ENCODE peak calls at places on chromosomes 6 and 20, in nine cellular contexts. One of them, this sample, is unnamed.

GRCh38 chr6:125957845-125958244 is 1.3 kb downstream of the HINT3 start:
- DNase-seq in psoas muscle: no peak
- DNase-seq in cardiac muscle cell: no peak
- DNase-seq in GM06990: no peak
- DNase-seq in MM.1S: no peak
- DNase-seq in mammary epithelial cell: peak; percentile 76
- DNase-seq in cardiac fibroblast: peak; percentile 78
- DNase-seq in right atrium auricular region: no peak
- DNase-seq in AG10803: peak; percentile 58
- DNase-seq in this sample: no peak

GRCh38 chr20:2093200-2093781 is 8.3 kb upstream of the STK35 start:
- DNase-seq in psoas muscle: no peak
- DNase-seq in cardiac muscle cell: peak; percentile 53
- DNase-seq in GM06990: no peak
- DNase-seq in MM.1S: peak; percentile 59
- DNase-seq in mammary epithelial cell: peak; percentile 9
- DNase-seq in cardiac fibroblast: peak; percentile 11
- DNase-seq in right atrium auricular region: no peak
- DNase-seq in AG10803: no peak
- DNase-seq in this sample: peak; percentile 42

GRCh38 chr6:113858067-113858604 is 991 bp downstream of the MARCKS start:
- DNase-seq in psoas muscle: peak; percentile 38
- DNase-seq in cardiac muscle cell: peak; percentile 42
- DNase-seq in GM06990: peak; percentile 55
- DNase-seq in MM.1S: peak; percentile 46
- DNase-seq in mammary epithelial cell: peak; percentile 58
- DNase-seq in cardiac fibroblast: peak; percentile 52
- DNase-seq in right atrium auricular region: peak; percentile 60
- DNase-seq in AG10803: peak; percentile 68
- DNase-seq in this sample: peak; percentile 76

GRCh38 chr20:50504231-50504823 is 5.9 kb upstream of the PTPN1 start:
- DNase-seq in psoas muscle: no peak
- DNase-seq in cardiac muscle cell: no peak
- DNase-seq in GM06990: no peak
- DNase-seq in MM.1S: no peak
- DNase-seq in mammary epithelial cell: no peak
- DNase-seq in cardiac fibroblast: peak; percentile 62
- DNase-seq in right atrium auricular region: no peak
- DNase-seq in AG10803: no peak
- DNase-seq in this sample: no peak

GRCh38 chr20:51972031-51972430 is 169.7 kb upstream of the SALL4 start:
- DNase-seq in psoas muscle: no peak
- DNase-seq in cardiac muscle cell: no peak
- DNase-seq in GM06990: no peak
- DNase-seq in MM.1S: no peak
- DNase-seq in mammary epithelial cell: no peak
- DNase-seq in cardiac fibroblast: no peak
- DNase-seq in right atrium auricular region: no peak
- DNase-seq in AG10803: no peak
- DNase-seq in this sample: no peak

GRCh38 chr6:98516869-98517268 is 317.5 kb upstream of the POU3F2 start:
- DNase-seq in psoas muscle: no peak
- DNase-seq in cardiac muscle cell: no peak
- DNase-seq in GM06990: no peak
- DNase-seq in MM.1S: no peak
- DNase-seq in mammary epithelial cell: no peak
- DNase-seq in cardiac fibroblast: no peak
- DNase-seq in right atrium auricular region: no peak
- DNase-seq in AG10803: no peak
- DNase-seq in this sample: no peak

GRCh38 chr6:16090920-16091319 is 38.0 kb upstream of the MYLIP start:
- DNase-seq in psoas muscle: no peak
- DNase-seq in cardiac muscle cell: no peak
- DNase-seq in GM06990: no peak
- DNase-seq in MM.1S: no peak
- DNase-seq in mammary epithelial cell: no peak
- DNase-seq in cardiac fibroblast: no peak
- DNase-seq in right atrium auricular region: no peak
- DNase-seq in AG10803: no peak
- DNase-seq in this sample: no peak

GRCh38 chr6:125183391-125183790 is 29.8 kb downstream of the TPD52L1 start:
- DNase-seq in psoas muscle: no peak
- DNase-seq in cardiac muscle cell: no peak
- DNase-seq in GM06990: no peak
- DNase-seq in MM.1S: no peak
- DNase-seq in mammary epithelial cell: no peak
- DNase-seq in cardiac fibroblast: peak; percentile 29
- DNase-seq in right atrium auricular region: no peak
- DNase-seq in AG10803: no peak
- DNase-seq in this sample: no peak

GRCh38 chr6:71489736-71490135 is 201.1 kb downstream of the OGFRL1 start:
- DNase-seq in psoas muscle: no peak
- DNase-seq in cardiac muscle cell: no peak
- DNase-seq in GM06990: no peak
- DNase-seq in MM.1S: no peak
- DNase-seq in mammary epithelial cell: peak; percentile 67
- DNase-seq in cardiac fibroblast: peak; percentile 93
- DNase-seq in right atrium auricular region: no peak
- DNase-seq in AG10803: peak; percentile 94
- DNase-seq in this sample: no peak

GRCh38 chr6:102701019-102701418 is 1307.5 kb downstream of the GRIK2 start:
- DNase-seq in psoas muscle: no peak
- DNase-seq in cardiac muscle cell: no peak
- DNase-seq in GM06990: no peak
- DNase-seq in MM.1S: no peak
- DNase-seq in mammary epithelial cell: no peak
- DNase-seq in cardiac fibroblast: no peak
- DNase-seq in right atrium auricular region: no peak
- DNase-seq in AG10803: no peak
- DNase-seq in this sample: no peak
- TF ChIP-seq CTCF in psoas muscle: no peak
- TF ChIP-seq CTCF in cardiac muscle cell: no peak
- TF ChIP-seq CTCF in GM06990: no peak
- TF ChIP-seq CTCF in MM.1S: no peak
- TF ChIP-seq CTCF in mammary epithelial cell: no peak
- TF ChIP-seq CTCF in cardiac fibroblast: no peak
- TF ChIP-seq CTCF in right atrium auricular region: no peak
- TF ChIP-seq CTCF in AG10803: no peak
- TF ChIP-seq CTCF in this sample: no peak

DNA sequence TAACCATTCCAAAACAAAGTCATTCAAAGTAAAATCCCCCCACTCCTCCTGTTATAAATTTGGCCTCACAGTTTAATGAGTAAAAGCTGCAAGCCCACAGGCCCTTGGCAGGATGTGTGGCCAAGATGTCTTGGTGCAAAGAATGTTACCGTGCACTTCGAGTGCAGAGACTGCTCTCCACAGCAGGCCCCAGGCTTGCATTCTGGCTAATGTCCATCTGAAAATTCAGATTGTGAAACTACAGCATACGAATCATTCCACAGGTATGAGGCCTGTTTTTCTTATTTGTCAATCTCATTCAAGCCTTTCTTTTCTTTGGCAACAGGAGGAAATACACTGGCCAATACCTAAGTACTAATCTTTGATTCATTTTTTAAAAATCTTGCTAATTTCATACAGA is 7.1 kb downstream of the RPS6KA2 start:
- DNase-seq in psoas muscle: peak; percentile 52
- DNase-seq in cardiac muscle cell: no peak
- DNase-seq in GM06990: no peak
- DNase-seq in MM.1S: no peak
- DNase-seq in mammary epithelial cell: peak; percentile 87
- DNase-seq in cardiac fibroblast: peak; percentile 98
- DNase-seq in right atrium auricular region: peak; percentile 71
- DNase-seq in AG10803: peak; percentile 99
- DNase-seq in this sample: no peak
- H3K4me3 ChIP-seq in psoas muscle: no peak overlapping the region
- H3K4me3 ChIP-seq in cardiac muscle cell: no peak overlapping the region
- H3K4me3 ChIP-seq in GM06990: no peak overlapping the region
- H3K4me3 ChIP-seq in MM.1S: no peak overlapping the region
- H3K4me3 ChIP-seq in mammary epithelial cell: no peak overlapping the region
- H3K4me3 ChIP-seq in cardiac fibroblast: no peak overlapping the region
- H3K4me3 ChIP-seq in right atrium auricular region: no peak overlapping the region
- H3K4me3 ChIP-seq in AG10803: no peak overlapping the region
- H3K4me3 ChIP-seq in this sample: no peak overlapping the region

GRCh38 chr20:41089555-41089954 is 47.8 kb upstream of the PLCG1 start:
- DNase-seq in psoas muscle: no peak
- DNase-seq in cardiac muscle cell: no peak
- DNase-seq in GM06990: no peak
- DNase-seq in MM.1S: no peak
- DNase-seq in mammary epithelial cell: no peak
- DNase-seq in cardiac fibroblast: no peak
- DNase-seq in right atrium auricular region: no peak
- DNase-seq in AG10803: no peak
- DNase-seq in this sample: no peak
- TF ChIP-seq CTCF in psoas muscle: no peak
- TF ChIP-seq CTCF in cardiac muscle cell: no peak
- TF ChIP-seq CTCF in GM06990: no peak
- TF ChIP-seq CTCF in MM.1S: peak; percentile 12
- TF ChIP-seq CTCF in mammary epithelial cell: no peak
- TF ChIP-seq CTCF in cardiac fibroblast: no peak
- TF ChIP-seq CTCF in right atrium auricular region: no peak
- TF ChIP-seq CTCF in AG10803: no peak
- TF ChIP-seq CTCF in this sample: no peak

DNA sequence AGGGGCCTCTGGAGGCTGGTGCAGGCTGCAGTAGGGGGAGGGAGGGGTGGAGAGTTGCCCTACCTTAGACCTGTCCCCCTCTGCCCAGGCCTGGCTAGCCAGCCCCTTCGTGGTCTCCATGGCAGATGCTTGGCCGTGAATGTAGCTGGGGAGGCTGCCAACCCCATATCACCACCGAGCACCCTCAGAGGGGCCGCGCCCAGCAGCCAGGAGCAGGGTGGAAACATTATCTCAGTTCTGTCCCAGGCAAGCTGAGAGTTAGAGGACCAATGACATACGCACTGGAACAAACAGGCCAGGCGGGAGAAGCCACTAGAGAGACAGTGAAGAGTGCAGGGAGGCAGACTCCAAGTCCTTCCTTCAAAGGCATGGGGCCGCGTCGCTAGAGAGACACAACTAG is 66.5 kb downstream of the LRFN2 start:
- DNase-seq in psoas muscle: no peak
- DNase-seq in cardiac muscle cell: no peak
- DNase-seq in GM06990: no peak
- DNase-seq in MM.1S: no peak
- DNase-seq in mammary epithelial cell: no peak
- DNase-seq in cardiac fibroblast: no peak
- DNase-seq in right atrium auricular region: no peak
- DNase-seq in AG10803: no peak
- DNase-seq in this sample: no peak
- H3K4me3 ChIP-seq in psoas muscle: no peak overlapping the region
- H3K4me3 ChIP-seq in cardiac muscle cell: no peak overlapping the region
- H3K4me3 ChIP-seq in GM06990: no peak overlapping the region
- H3K4me3 ChIP-seq in MM.1S: no peak overlapping the region
- H3K4me3 ChIP-seq in mammary epithelial cell: no peak overlapping the region
- H3K4me3 ChIP-seq in cardiac fibroblast: no peak overlapping the region
- H3K4me3 ChIP-seq in right atrium auricular region: no peak overlapping the region
- H3K4me3 ChIP-seq in AG10803: no peak overlapping the region
- H3K4me3 ChIP-seq in this sample: no peak overlapping the region

DNA sequence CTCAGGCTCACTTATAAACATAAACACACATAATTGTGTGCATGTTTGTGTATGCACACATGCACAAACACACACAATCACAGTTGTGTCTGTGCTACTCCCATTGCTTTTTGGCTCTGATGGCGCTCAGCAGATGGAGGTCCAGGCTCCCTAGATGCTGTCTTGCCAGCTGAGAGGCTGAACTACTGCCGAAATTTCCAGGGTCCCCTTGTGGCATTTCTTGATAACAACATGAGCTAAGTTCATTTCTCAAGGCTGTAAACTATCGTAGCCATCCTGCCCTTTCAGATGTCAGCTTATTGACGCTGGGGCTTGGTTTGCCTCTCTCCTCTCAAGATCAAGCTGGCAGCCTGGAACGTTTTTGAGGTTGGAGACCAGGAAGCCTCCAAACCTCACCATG is 313.9 kb upstream of the RNF24 start:
- DNase-seq in psoas muscle: no peak
- DNase-seq in cardiac muscle cell: no peak
- DNase-seq in GM06990: no peak
- DNase-seq in MM.1S: no peak
- DNase-seq in mammary epithelial cell: no peak
- DNase-seq in cardiac fibroblast: no peak
- DNase-seq in right atrium auricular region: no peak
- DNase-seq in AG10803: no peak
- DNase-seq in this sample: no peak
- TF ChIP-seq CTCF in psoas muscle: no peak
- TF ChIP-seq CTCF in cardiac muscle cell: no peak
- TF ChIP-seq CTCF in GM06990: no peak
- TF ChIP-seq CTCF in MM.1S: no peak
- TF ChIP-seq CTCF in mammary epithelial cell: no peak
- TF ChIP-seq CTCF in cardiac fibroblast: no peak
- TF ChIP-seq CTCF in right atrium auricular region: no peak
- TF ChIP-seq CTCF in AG10803: no peak
- TF ChIP-seq CTCF in this sample: no peak

GRCh38 chr6:110055387-110055735 is 77.2 kb downstream of the GPR6 start:
- DNase-seq in psoas muscle: no peak
- DNase-seq in cardiac muscle cell: no peak
- DNase-seq in GM06990: no peak
- DNase-seq in MM.1S: no peak
- DNase-seq in mammary epithelial cell: no peak
- DNase-seq in cardiac fibroblast: no peak
- DNase-seq in right atrium auricular region: no peak
- DNase-seq in AG10803: no peak
- DNase-seq in this sample: no peak
- H3K4me3 ChIP-seq in psoas muscle: no peak overlapping the region
- H3K4me3 ChIP-seq in cardiac muscle cell: no peak overlapping the region
- H3K4me3 ChIP-seq in GM06990: no peak overlapping the region
- H3K4me3 ChIP-seq in MM.1S: no peak overlapping the region
- H3K4me3 ChIP-seq in mammary epithelial cell: no peak overlapping the region
- H3K4me3 ChIP-seq in cardiac fibroblast: no peak overlapping the region
- H3K4me3 ChIP-seq in right atrium auricular region: no peak overlapping the region
- H3K4me3 ChIP-seq in AG10803: no peak overlapping the region
- H3K4me3 ChIP-seq in this sample: no peak overlapping the region

This sample was measured in GM12865.